ENCODE peak calls at places on chromosomes 4 and X, in nine cellular contexts. U is adrenal gland, W is ovary, Q is IMR-90, C is stomach, F is heart left ventricle, X is A549, J is HCT116, S is tibial nerve. K is an unnamed sample.

GRCh38 chrX:15739886-15740285 is 1.8 kb downstream of the CA5B start:
- DNase-seq in U (no peak), W (no peak), Q (peak; percentile 16), C (no peak), F (no peak), X (no peak), J (no peak), S (no peak), K (no peak)

GRCh38 chrX:100928660-100929613 is at the start of gene XKRX:
- DNase-seq in U (peak; percentile 41), W (peak; percentile 43), Q (no peak), C (peak; percentile 53), F (no peak), X (peak; percentile 43), J (peak; percentile 35), S (no peak), K (peak; percentile 45)

GRCh38 chr4:148539387-148539786 is 97.2 kb upstream of the NR3C2 start:
- DNase-seq in U (no peak), W (no peak), Q (no peak), C (no peak), F (no peak), X (no peak), J (no peak), S (no peak), K (no peak)

GRCh38 chr4:153489856-153490558 is 23.8 kb downstream of the TMEM131L start:
- DNase-seq in U (no peak), W (no peak), Q (peak; percentile 59), C (no peak), F (no peak), X (no peak), J (no peak), S (no peak), K (no peak)

GRCh38 chr4:190018201-190018920 is 8.7 kb downstream of the FRG2 start:
- DNase-seq in U (no peak), W (no peak), Q (no peak), C (no peak), F (no peak), X (no peak), J (no peak), S (no peak), K (no peak)

GRCh38 chrX:43357741-43358140 is 298.4 kb upstream of the MAOA start:
- DNase-seq in U (no peak), W (no peak), Q (no peak), C (no peak), F (no peak), X (no peak), J (no peak), S (no peak), K (no peak)

GRCh38 chr4:105845559-105845958 is 49.7 kb upstream of the NPNT start:
- DNase-seq in U (no peak), W (no peak), Q (no peak), C (no peak), F (no peak), X (no peak), J (no peak), S (no peak), K (no peak)

GRCh38 chr4:188960411-188961093 is 821.3 kb downstream of the TRIML1 start:
- DNase-seq in U (peak; percentile 3), W (no peak), Q (peak; percentile 47), C (no peak), F (no peak), X (no peak), J (no peak), S (no peak), K (no peak)

GRCh38 chr4:22739933-22740332 is 47.2 kb downstream of the GBA3 start:
- DNase-seq in U (no peak), W (no peak), Q (no peak), C (no peak), F (no peak), X (no peak), J (no peak), S (no peak), K (no peak)

GRCh38 chr4:105496899-105497298 is 23.0 kb upstream of the PPA2 start:
- DNase-seq in U (no peak), W (no peak), Q (no peak), C (no peak), F (no peak), X (no peak), J (no peak), S (no peak), K (no peak)

GRCh38 chr4:56038763-56039162 is 90.0 kb downstream of the CEP135 start:
- DNase-seq in U (no peak), W (no peak), Q (no peak), C (no peak), F (no peak), X (no peak), J (no peak), S (no peak), K (no peak)

GRCh38 chrX:153726286-153727107 is 1.8 kb downstream of the ABCD1 start:
- DNase-seq in U (peak; percentile 87), W (peak; percentile 70), Q (peak; percentile 52), C (peak; percentile 55), F (peak; percentile 68), X (no peak), J (no peak), S (peak; percentile 24), K (peak; percentile 69)

GRCh38 chr4:151678048-151678853 is 82.6 kb downstream of the GATB start:
- DNase-seq in U (no peak), W (no peak), Q (no peak), C (no peak), F (no peak), X (no peak), J (no peak), S (no peak), K (no peak)

GRCh38 chr4:123892997-123893745 is 496.6 kb downstream of the SPRY1 start:
- DNase-seq in U (peak; percentile 26), W (no peak), Q (peak; percentile 24), C (no peak), F (no peak), X (no peak), J (no peak), S (no peak), K (no peak)
- TF ChIP-seq POLR2A in U (no peak), W (no peak), Q (no peak), C (no peak), F (no peak), X (no peak), J (no peak), S (no peak), K (no peak)

DNA sequence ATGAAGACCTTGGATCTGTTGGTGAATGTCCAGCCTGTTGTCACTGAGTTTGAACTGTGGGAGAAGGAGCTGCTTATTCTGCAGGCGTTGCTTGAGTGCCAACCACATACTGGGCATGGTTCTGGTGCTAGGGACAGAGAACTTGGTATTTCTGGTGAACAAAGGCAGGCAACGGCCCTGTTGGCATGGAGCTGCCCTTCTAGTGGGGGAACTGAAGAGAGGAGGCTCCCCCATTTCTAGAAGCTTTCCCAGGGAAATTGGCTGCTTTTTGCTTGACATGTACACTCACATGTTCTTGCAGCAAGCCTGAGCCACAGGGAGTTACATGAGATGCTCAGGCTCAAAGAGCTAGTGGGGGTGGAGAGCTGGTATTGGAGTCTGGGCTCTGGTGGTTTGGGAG is 8.9 kb upstream of the CD38 start:
- DNase-seq in U (no peak), W (no peak), Q (no peak), C (no peak), F (no peak), X (no peak), J (no peak), S (no peak), K (no peak)
- H3K4me1 ChIP-seq in U (no peaks in the 10 kb centered on the region), W (no peaks in the 10 kb centered on the region), Q (no peaks in the 10 kb centered on the region), C (no peaks in the 10 kb centered on the region), F (no peaks in the 10 kb centered on the region), X (peaks cover 24% of the 10 kb centered on the region), J (no peaks in the 10 kb centered on the region), S (no peaks in the 10 kb centered on the region), K (no peaks in the 10 kb centered on the region)

GRCh38 chr4:139795915-139796314 is 130.3 kb downstream of the MGST2 start:
- DNase-seq in U (no peak), W (no peak), Q (peak; percentile 48), C (no peak), F (no peak), X (no peak), J (no peak), S (no peak), K (no peak)
- TF ChIP-seq CTCF in U (no peak), W (no peak), Q (no peak), C (no peak), F (no peak), X (no peak), J (no peak), S (no peak), K (no peak)

GRCh38 chr4:60013458-60013857 is 1186.7 kb upstream of the ADGRL3 start:
- DNase-seq in U (no peak), W (no peak), Q (no peak), C (no peak), F (no peak), X (no peak), J (no peak), S (no peak), K (no peak)
- TF ChIP-seq POLR2A in U (no peak), W (no peak), Q (no peak), C (no peak), F (no peak), X (no peak), J (no peak), S (no peak), K (no peak)

GRCh38 chr4:113682730-113683129 is 78.8 kb downstream of the CAMK2D start:
- DNase-seq in U (no peak), W (no peak), Q (peak; percentile 90), C (no peak), F (no peak), X (no peak), J (no peak), S (no peak), K (no peak)

GRCh38 chr4:113677333-113677732 is 84.2 kb downstream of the CAMK2D start:
- DNase-seq in U (no peak), W (no peak), Q (no peak), C (no peak), F (no peak), X (no peak), J (no peak), S (no peak), K (no peak)

GRCh38 chr4:113674733-113675132 is 86.8 kb downstream of the CAMK2D start:
- DNase-seq in U (no peak), W (no peak), Q (no peak), C (no peak), F (no peak), X (no peak), J (no peak), S (no peak), K (no peak)

GRCh38 chr4:113675731-113676707 is 85.5 kb downstream of the CAMK2D start:
- DNase-seq in U (no peak), W (no peak), Q (peak; percentile 23), C (no peak), F (no peak), X (no peak), J (no peak), S (no peak), K (no peak)

GRCh38 chr4:113678651-113679050 is 82.9 kb downstream of the CAMK2D start:
- DNase-seq in U (no peak), W (no peak), Q (peak; percentile 25), C (no peak), F (no peak), X (no peak), J (no peak), S (no peak), K (no peak)
- H3K4me1 ChIP-seq in U (peaks cover 31% of the 10 kb centered on the region), W (peaks cover 4% of the 10 kb centered on the region), Q (peaks cover 13% of the 10 kb centered on the region), C (peaks cover 20% of the 10 kb centered on the region), F (peaks cover 52% of the 10 kb centered on the region), X (peaks cover 57% of the 10 kb centered on the region), J (peaks cover 14% of the 10 kb centered on the region), S (no peaks in the 10 kb centered on the region), K (peaks cover 10% of the 10 kb centered on the region)

K was measured in right lobe of liver.